ENCODE peak calls at places on chromosomes 12 and 14, in seven cellular contexts. B is mucosa of descending colon, N is cardiac muscle cell, Q is tibial artery, G is cardiac fibroblast, F is epithelial cell of esophagus, Y is AG10803. V is an unnamed sample.

GRCh38 chr12:81992461-81992860 is 233.3 kb upstream of the PPFIA2 start:
- DNase-seq in B (peak; percentile 29), N (peak; percentile 31), Q (no peak), G (peak; percentile 1), F (peak; percentile 37), Y (no peak), V (no peak)

GRCh38 chr14:55838529-55839052 is 258.6 kb downstream of the KTN1 start:
- DNase-seq in B (no peak), N (no peak), Q (no peak), G (no peak), F (no peak), Y (no peak), V (no peak)

GRCh38 chr14:93160353-93160801 is 24.3 kb downstream of the MOAP1 start:
- DNase-seq in B (peak; percentile 42), N (peak; percentile 30), Q (no peak), G (peak; percentile 25), F (peak; percentile 40), Y (no peak), V (no peak)

GRCh38 chr12:32541754-32542374 is 137.2 kb upstream of the DNM1L start:
- DNase-seq in B (no peak), N (peak; percentile 53), Q (no peak), G (peak; percentile 53), F (no peak), Y (no peak), V (no peak)

GRCh38 chr12:12819752-12820311 is 6.7 kb downstream of the DDX47 start:
- DNase-seq in B (no peak), N (peak; percentile 87), Q (no peak), G (peak; percentile 92), F (peak; percentile 75), Y (peak; percentile 98), V (no peak)

GRCh38 chr12:122868471-122869177 is 27.3 kb downstream of the VPS37B start:
- DNase-seq in B (no peak), N (no peak), Q (peak; percentile 42), G (no peak), F (no peak), Y (no peak), V (no peak)

GRCh38 chr14:93959239-93960107 is 16.9 kb downstream of the ASB2 start:
- DNase-seq in B (peak; percentile 66), N (peak; percentile 85), Q (no peak), G (peak; percentile 94), F (peak; percentile 97), Y (peak; percentile 82), V (no peak)

GRCh38 chr12:95633049-95633545 is 81.8 kb upstream of the USP44 start:
- DNase-seq in B (peak; percentile 71), N (peak; percentile 74), Q (peak; percentile 81), G (peak; percentile 96), F (peak; percentile 100), Y (peak; percentile 83), V (no peak)

GRCh38 chr14:91140672-91141071 is 26.8 kb downstream of the DGLUCY start:
- DNase-seq in B (peak; percentile 74), N (peak; percentile 41), Q (no peak), G (peak; percentile 51), F (peak; percentile 79), Y (no peak), V (no peak)

GRCh38 chr14:81474685-81475324 is 58.8 kb downstream of the SEL1L start:
- DNase-seq in B (no peak), N (no peak), Q (no peak), G (no peak), F (no peak), Y (no peak), V (no peak)

GRCh38 chr14:90960818-90961217 is 99.6 kb downstream of the RPS6KA5 start:
- DNase-seq in B (no peak), N (no peak), Q (no peak), G (no peak), F (no peak), Y (no peak), V (no peak)

GRCh38 chr12:52647601-52648000 is 4.4 kb downstream of the KRT2 start:
- DNase-seq in B (no peak), N (no peak), Q (no peak), G (no peak), F (no peak), Y (no peak), V (no peak)

GRCh38 chr12:75542942-75543341 is 31.5 kb upstream of the KRR1 start:
- DNase-seq in B (no peak), N (peak; percentile 70), Q (no peak), G (no peak), F (no peak), Y (no peak), V (no peak)

GRCh38 chr14:87097021-87097420 is 896.0 kb downstream of the GALC start:
- DNase-seq in B (no peak), N (no peak), Q (no peak), G (no peak), F (peak; percentile 33), Y (peak; percentile 7), V (no peak)

GRCh38 chr12:104478396-104479140 is 21.8 kb downstream of the CHST11 start:
- DNase-seq in B (no peak), N (peak; percentile 57), Q (no peak), G (no peak), F (no peak), Y (no peak), V (no peak)

GRCh38 chr12:92469837-92470236 is 233.0 kb upstream of the PLEKHG7 start:
- DNase-seq in B (no peak), N (peak; percentile 31), Q (no peak), G (peak; percentile 58), F (peak; percentile 55), Y (peak; percentile 21), V (peak; percentile 58)

GRCh38 chr14:78202976-78203375 is 32.8 kb downstream of the NRXN3 start:
- DNase-seq in B (no peak), N (no peak), Q (no peak), G (no peak), F (peak; percentile 93), Y (no peak), V (no peak)

GRCh38 chr12:94874986-94875312 is 128.5 kb downstream of the NDUFA12 start:
- DNase-seq in B (no peak), N (no peak), Q (no peak), G (no peak), F (peak; percentile 6), Y (no peak), V (no peak)

GRCh38 chr12:124456652-124457152 is 110.7 kb downstream of the NCOR2 start:
- DNase-seq in B (peak; percentile 33), N (no peak), Q (peak; percentile 75), G (no peak), F (no peak), Y (no peak), V (no peak)

GRCh38 chr14:24432259-24433131 is 2.7 kb downstream of the KHNYN start:
- DNase-seq in B (no peak), N (no peak), Q (peak; percentile 65), G (no peak), F (no peak), Y (no peak), V (peak; percentile 24)

GRCh38 chr12:54383041-54383609 is 1.4 kb downstream of the ZNF385A start:
- DNase-seq in B (no peak), N (peak; percentile 50), Q (no peak), G (peak; percentile 99), F (peak; percentile 99), Y (peak; percentile 93), V (no peak)

GRCh38 chr12:59041241-59042121 is 121.2 kb upstream of the LRIG3 start:
- DNase-seq in B (no peak), N (peak; percentile 87), Q (no peak), G (peak; percentile 96), F (peak; percentile 95), Y (peak; percentile 94), V (no peak)

GRCh38 chr12:103470664-103471063 is 25.1 kb downstream of the C12orf42 start:
- DNase-seq in B (no peak), N (no peak), Q (no peak), G (no peak), F (peak; percentile 85), Y (no peak), V (no peak)

GRCh38 chr12:105409881-105410471 is 79.5 kb downstream of the C12orf75 start:
- DNase-seq in B (peak; percentile 27), N (peak; percentile 84), Q (peak; percentile 81), G (peak; percentile 49), F (peak; percentile 27), Y (peak; percentile 84), V (peak; percentile 24)

GRCh38 chr12:40098406-40099145 is 7.3 kb downstream of the SLC2A13 start:
- DNase-seq in B (peak; percentile 26), N (no peak), Q (no peak), G (no peak), F (no peak), Y (no peak), V (no peak)

GRCh38 chr14:75273272-75274044 is 5.2 kb upstream of the FOS start:
- DNase-seq in B (no peak), N (peak; percentile 97), Q (peak; percentile 65), G (peak; percentile 83), F (peak; percentile 49), Y (peak; percentile 91), V (peak; percentile 43)

GRCh38 chr14:61150851-61151250 is 130.3 kb downstream of the TMEM30B start:
- DNase-seq in B (no peak), N (no peak), Q (no peak), G (peak; percentile 81), F (no peak), Y (peak; percentile 53), V (no peak)

GRCh38 chr12:53500119-53500775 is 836 bp upstream of the TARBP2 start:
- DNase-seq in B (peak; percentile 51), N (peak; percentile 95), Q (peak; percentile 92), G (peak; percentile 89), F (peak; percentile 61), Y (peak; percentile 86), V (peak; percentile 84)

GRCh38 chr14:60631842-60632241 is 17.4 kb downstream of the SIX1 start:
- DNase-seq in B (no peak), N (no peak), Q (no peak), G (no peak), F (no peak), Y (no peak), V (no peak)

GRCh38 chr14:24574206-24574774 is 1.8 kb downstream of the CTSG start:
- DNase-seq in B (no peak), N (no peak), Q (no peak), G (no peak), F (no peak), Y (no peak), V (no peak)

GRCh38 chr14:103849151-103850013 is 2.0 kb upstream of the PPP1R13B start:
- DNase-seq in B (no peak), N (no peak), Q (no peak), G (no peak), F (no peak), Y (no peak), V (no peak)
- H3K4me3 ChIP-seq in B (no peak overlapping the region), N (no peak overlapping the region), Q (no peak overlapping the region), G (no peak overlapping the region), F (no peak overlapping the region), Y (no peak overlapping the region), V (no peak overlapping the region)

GRCh38 chr14:100303179-100303578 is 3.1 kb downstream of the SLC25A29 start:
- DNase-seq in B (no peak), N (no peak), Q (no peak), G (peak; percentile 38), F (no peak), Y (no peak), V (no peak)
- H3K4me3 ChIP-seq in B (no peak overlapping the region), N (no peak overlapping the region), Q (no peak overlapping the region), G (no peak overlapping the region), F (no peak overlapping the region), Y (no peak overlapping the region), V (no peak overlapping the region)

GRCh38 chr14:68779761-68780323 is 13.0 kb downstream of the ZFP36L1 start:
- DNase-seq in B (peak; percentile 70), N (peak; percentile 57), Q (no peak), G (peak; percentile 94), F (peak; percentile 64), Y (peak; percentile 98), V (peak; percentile 23)
- H3K4me3 ChIP-seq in B (no peak overlapping the region), N (no peak overlapping the region), Q (no peak overlapping the region), G (no peak overlapping the region), F (no peak overlapping the region), Y (no peak overlapping the region), V (no peak overlapping the region)

GRCh38 chr12:31323466-31324115 is 2.4 kb downstream of the SINHCAF start:
- DNase-seq in B (peak; percentile 64), N (peak; percentile 19), Q (peak; percentile 68), G (peak; percentile 12), F (no peak), Y (no peak), V (no peak)
- H3K4me3 ChIP-seq in B (peak overlapping the region; percentile 62), N (peak overlapping the region; percentile 87), Q (peak overlapping the region; percentile 91), G (peak overlapping the region; percentile 82), F (peak overlapping the region; percentile 97), Y (peak overlapping the region; percentile 87), V (peak overlapping the region; percentile 79)

V was measured in ovary.